ENCODE peak calls at places on chromosomes 7 and 10, in seven cellular contexts. J, O, E, Q, A, U and K are unnamed samples.

GRCh38 chr7:98303176-98303865 is 21.8 kb downstream of the BRI3 start:
- DNase-seq in J (no peak), O (no peak), E (no peak), Q (no peak), A (no peak), U (no peak), K (no peak)

GRCh38 chr10:18216482-18216881 is 76.3 kb downstream of the CACNB2 start:
- DNase-seq in J (no peak), O (no peak), E (no peak), Q (no peak), A (no peak), U (no peak), K (peak; percentile 3)

GRCh38 chr7:117656806-117657205 is 177.0 kb downstream of the CFTR start:
- DNase-seq in J (no peak), O (no peak), E (no peak), Q (no peak), A (no peak), U (no peak), K (no peak)

GRCh38 chr10:117339569-117339968 is 35.7 kb downstream of the PDZD8 start:
- DNase-seq in J (no peak), O (no peak), E (no peak), Q (no peak), A (no peak), U (no peak), K (no peak)

GRCh38 chr10:71213761-71214440 is 1.5 kb downstream of the UNC5B start:
- DNase-seq in J (peak; percentile 52), O (peak; percentile 51), E (no peak), Q (no peak), A (no peak), U (no peak), K (no peak)

GRCh38 chr7:82275342-82275741 is 168.2 kb downstream of the CACNA2D1 start:
- DNase-seq in J (no peak), O (no peak), E (no peak), Q (no peak), A (no peak), U (no peak), K (no peak)

GRCh38 chr7:116836911-116837310 is 25.5 kb upstream of the CAPZA2 start:
- DNase-seq in J (no peak), O (no peak), E (no peak), Q (peak; percentile 54), A (no peak), U (no peak), K (no peak)

GRCh38 chr7:91089382-91089963 is 174.8 kb upstream of the FZD1 start:
- DNase-seq in J (no peak), O (no peak), E (peak; percentile 32), Q (peak; percentile 26), A (no peak), U (no peak), K (peak; percentile 16)

GRCh38 chr7:157819517-157819807 is 482.7 kb downstream of the DNAJB6 start:
- DNase-seq in J (no peak), O (no peak), E (no peak), Q (no peak), A (no peak), U (no peak), K (no peak)

GRCh38 chr7:10974717-10975032 is 1.0 kb downstream of the PHF14 start:
- DNase-seq in J (no peak), O (no peak), E (no peak), Q (no peak), A (no peak), U (no peak), K (peak; percentile 15)

GRCh38 chr10:111455776-111456426 is 379.1 kb downstream of the ADRA2A start:
- DNase-seq in J (no peak), O (no peak), E (no peak), Q (no peak), A (no peak), U (no peak), K (no peak)

GRCh38 chr10:84829121-84829520 is 500.7 kb downstream of the CCSER2 start:
- DNase-seq in J (no peak), O (no peak), E (no peak), Q (no peak), A (no peak), U (no peak), K (no peak)

GRCh38 chr7:78020131-78020873 is 221.7 kb downstream of the PHTF2 start:
- DNase-seq in J (peak; percentile 60), O (peak; percentile 31), E (peak; percentile 80), Q (peak; percentile 45), A (peak; percentile 17), U (no peak), K (peak; percentile 51)

GRCh38 chr10:7789390-7789789 is 1.4 kb downstream of the ATP5F1C start:
- DNase-seq in J (no peak), O (no peak), E (no peak), Q (no peak), A (no peak), U (no peak), K (peak; percentile 21)

GRCh38 chr10:97865488-97865887 is 15.8 kb downstream of the GOLGA7B start:
- DNase-seq in J (no peak), O (no peak), E (no peak), Q (no peak), A (no peak), U (no peak), K (no peak)

GRCh38 chr7:47652591-47652990 is 70.7 kb upstream of the TNS3 start:
- DNase-seq in J (no peak), O (no peak), E (no peak), Q (no peak), A (no peak), U (no peak), K (no peak)

GRCh38 chr7:37430126-37430525 is 18.5 kb downstream of the ELMO1 start:
- DNase-seq in J (no peak), O (no peak), E (no peak), Q (no peak), A (no peak), U (no peak), K (no peak)

GRCh38 chr7:77184990-77185389 is 14.6 kb downstream of the FGL2 start:
- DNase-seq in J (no peak), O (no peak), E (no peak), Q (no peak), A (no peak), U (no peak), K (no peak)

GRCh38 chr7:120725376-120726039 is 132.4 kb downstream of the TSPAN12 start:
- DNase-seq in J (peak; percentile 36), O (no peak), E (peak; percentile 38), Q (peak; percentile 43), A (no peak), U (no peak), K (peak; percentile 16)

GRCh38 chr10:75530337-75530736 is 98.9 kb downstream of the LRMDA start:
- DNase-seq in J (no peak), O (no peak), E (no peak), Q (no peak), A (no peak), U (no peak), K (no peak)

GRCh38 chr10:77554996-77555397 is 82.6 kb downstream of the KCNMA1 start:
- DNase-seq in J (no peak), O (no peak), E (no peak), Q (no peak), A (no peak), U (no peak), K (no peak)

DNA sequence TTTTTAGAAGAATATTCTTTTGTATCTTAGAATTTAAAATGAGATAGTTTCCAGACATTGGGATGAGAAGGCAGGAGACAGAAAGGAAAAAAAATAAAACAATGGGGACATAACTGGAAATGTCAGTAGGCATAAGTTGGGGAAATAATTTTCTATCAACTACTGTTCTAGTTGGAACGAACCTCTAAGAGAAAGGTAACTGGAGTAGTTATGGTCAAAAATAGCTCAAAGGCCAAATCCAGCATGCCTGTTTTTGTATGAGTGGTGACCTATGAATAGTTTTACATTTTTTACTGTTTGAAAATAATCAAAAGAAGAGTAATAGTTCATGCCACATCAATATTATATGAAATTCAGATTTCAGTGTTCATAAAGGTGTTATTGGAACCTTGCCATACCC is 252.2 kb upstream of the CSTF2T start:
- DNase-seq in J (no peak), O (no peak), E (no peak), Q (no peak), A (no peak), U (no peak), K (no peak)
- TF ChIP-seq SP1 in J (no peak), O (no peak), E (no peak), Q (no peak), A (no peak), U (no peak), K (no peak)

DNA sequence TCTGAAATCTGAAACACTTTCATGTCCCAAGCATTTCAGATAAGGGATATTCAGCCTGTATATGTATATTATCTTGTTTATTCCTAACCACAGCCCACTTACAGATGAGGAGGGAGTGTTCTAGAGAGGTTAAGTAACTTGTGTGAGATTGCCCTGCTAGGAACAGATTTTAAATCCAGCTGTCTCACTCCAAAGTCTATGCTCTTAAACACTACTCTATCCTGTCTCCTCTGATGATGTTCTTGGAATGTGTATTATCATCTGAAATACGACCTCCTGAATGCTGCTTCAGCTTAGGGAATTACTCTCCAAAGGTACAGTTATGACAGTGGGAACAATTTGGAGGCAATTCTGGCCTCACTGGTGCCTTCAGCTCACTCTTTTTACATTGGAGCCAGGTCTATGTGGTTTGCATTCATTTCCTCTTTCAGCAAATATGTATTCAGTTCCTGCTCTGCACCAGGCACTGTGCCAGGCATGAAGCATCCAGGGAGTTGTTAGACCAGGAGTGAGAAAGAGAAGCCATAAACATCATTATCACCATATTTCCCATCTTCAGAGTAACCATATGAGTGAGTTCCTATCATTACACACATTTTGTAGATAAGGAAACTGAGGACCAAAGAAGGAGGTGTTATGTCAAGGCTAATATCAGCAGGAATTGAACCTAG is 70.2 kb downstream of the NOC3L start:
- DNase-seq in J (no peak), O (no peak), E (no peak), Q (no peak), A (no peak), U (no peak), K (no peak)
- TF ChIP-seq SP1 in J (no peak), O (no peak), E (no peak), Q (no peak), A (no peak), U (no peak), K (no peak)

DNA sequence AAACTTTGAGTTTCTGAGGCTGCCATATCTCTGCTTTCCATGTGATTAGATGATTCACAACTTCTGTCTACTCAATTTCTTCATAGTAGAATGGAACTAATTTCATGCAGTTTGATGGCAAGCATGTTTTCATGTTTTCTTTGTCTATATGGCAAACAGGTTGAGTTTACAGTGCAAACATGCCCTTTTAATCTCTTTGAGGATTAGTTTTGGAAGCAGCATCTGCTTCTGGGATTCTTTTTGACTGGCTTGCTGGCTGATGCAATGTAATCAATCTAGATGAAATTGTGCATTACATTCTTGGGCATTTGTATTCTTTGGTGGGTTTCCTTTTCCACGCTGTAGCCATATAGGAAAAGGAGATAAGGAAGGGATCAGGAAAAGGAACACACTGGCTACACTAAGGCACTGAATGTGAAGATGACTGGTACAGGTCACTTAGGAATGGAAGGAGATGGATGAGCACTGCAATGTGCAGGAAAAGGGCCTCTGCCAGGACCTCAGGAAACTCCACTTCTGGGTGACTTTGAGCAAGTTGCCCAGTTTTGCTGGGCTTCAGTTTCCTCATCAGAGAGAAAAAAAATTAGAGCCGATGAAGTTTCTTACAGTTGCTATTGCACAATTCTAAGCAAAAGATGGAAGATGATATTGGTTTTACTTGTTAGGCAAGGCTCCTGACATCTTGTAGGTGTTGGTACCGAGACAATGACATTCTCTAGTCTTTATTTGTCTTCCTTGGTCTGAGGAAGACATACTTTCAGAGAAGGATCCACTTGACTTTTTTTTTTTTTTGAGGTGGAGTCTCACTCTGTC is 269.1 kb downstream of the SUGCT start:
- DNase-seq in J (no peak), O (no peak), E (no peak), Q (no peak), A (no peak), U (no peak), K (peak; percentile 88)
- TF ChIP-seq SP1 in J (no peak), O (no peak), E (no peak), Q (no peak), A (no peak), U (no peak), K (no peak)

GRCh38 chr7:55211721-55212120 is 153.4 kb upstream of the LANCL2 start:
- DNase-seq in J (no peak), O (no peak), E (no peak), Q (no peak), A (no peak), U (no peak), K (no peak)
- TF ChIP-seq SP1 in J (no peak), O (no peak), E (no peak), Q (no peak), A (no peak), U (no peak), K (no peak)